ENCODE peak calls at places on chromosome 6, in six cellular contexts. B is activated T-cell treated with anti-CD3 and anti-CD28 coated beads for 4 hours; F is transverse colon; W is NCI-H1417; E is NCI-H748 treated with DMSO at 0.1 percent for 48 hours; Q is activated CD4-positive, CD25-positive, alpha-beta regulatory T cell. C is an unnamed sample.

GRCh38 chr6:131762984-131763383 is 44.8 kb upstream of the ENPP1 start:
- DNase-seq in B (no peak), F (no peak), W (no peak), E (no peak), Q (no peak), C (no peak)

GRCh38 chr6:150490586-150490985 is 109.1 kb upstream of the PLEKHG1 start:
- DNase-seq in B (no peak), F (no peak), W (no peak), E (no peak), Q (no peak), C (no peak)

GRCh38 chr6:22413681-22414305 is 117.0 kb upstream of the PRL start:
- DNase-seq in B (no peak), F (no peak), W (no peak), E (no peak), Q (no peak), C (no peak)

GRCh38 chr6:167763056-167763944 is 63.4 kb upstream of the AFDN start:
- DNase-seq in B (no peak), F (no peak), W (no peak), E (no peak), Q (no peak), C (no peak)

GRCh38 chr6:5084787-5085637 is at the start of gene PPP1R3G:
- DNase-seq in B (no peak), F (peak), W (peak), E (peak), Q (no peak), C (no peak)

GRCh38 chr6:30963641-30964040 is 19.9 kb upstream of the MUC21 start:
- DNase-seq in B (no peak), F (no peak), W (no peak), E (no peak), Q (no peak), C (no peak)

GRCh38 chr6:7707787-7708186 is 18.1 kb upstream of the BMP6 start:
- DNase-seq in B (no peak), F (no peak), W (no peak), E (no peak), Q (no peak), C (no peak)

GRCh38 chr6:131059486-131059885 is 3.6 kb downstream of the EPB41L2 start:
- DNase-seq in B (no peak), F (no peak), W (no peak), E (no peak), Q (no peak), C (no peak)

GRCh38 chr6:149140137-149140909 is 177.2 kb upstream of the TAB2 start:
- DNase-seq in B (no peak), F (no peak), W (no peak), E (no peak), Q (no peak), C (no peak)

GRCh38 chr6:52176550-52176949 is 9.6 kb upstream of the IL17A start:
- DNase-seq in B (no peak), F (no peak), W (peak), E (no peak), Q (no peak), C (peak)

GRCh38 chr6:11575408-11576033 is 38.0 kb downstream of the TMEM170B start:
- DNase-seq in B (peak), F (peak), W (peak), E (peak), Q (no peak), C (peak)

GRCh38 chr6:129730477-129731165 is 20.6 kb upstream of the ARHGAP18 start:
- DNase-seq in B (no peak), F (no peak), W (peak), E (no peak), Q (no peak), C (no peak)

GRCh38 chr6:109236140-109237081 is 141.1 kb downstream of the CEP57L1 start:
- DNase-seq in B (no peak), F (peak), W (peak), E (no peak), Q (no peak), C (no peak)

GRCh38 chr6:128295670-128296069 is 224.7 kb downstream of the PTPRK start:
- DNase-seq in B (no peak), F (no peak), W (no peak), E (no peak), Q (no peak), C (no peak)

GRCh38 chr6:142155895-142156757 is 9.1 kb downstream of the VTA1 start:
- DNase-seq in B (no peak), F (no peak), W (peak), E (peak), Q (no peak), C (no peak)

GRCh38 chr6:129638055-129639019 is 71.6 kb downstream of the ARHGAP18 start:
- DNase-seq in B (no peak), F (no peak), W (peak), E (peak), Q (no peak), C (no peak)

GRCh38 chr6:41545174-41545702 is 943 bp upstream of the FOXP4 start:
- DNase-seq in B (no peak), F (no peak), W (peak), E (no peak), Q (no peak), C (no peak)

GRCh38 chr6:136696238-136696637 is 96.0 kb downstream of the MAP3K5 start:
- DNase-seq in B (no peak), F (no peak), W (peak), E (no peak), Q (no peak), C (no peak)

GRCh38 chr6:35731736-35732532 is 4.9 kb upstream of the ARMC12 start:
- DNase-seq in B (peak), F (peak), W (peak), E (peak), Q (peak), C (peak)

GRCh38 chr6:18016133-18016532 is 28.7 kb upstream of the KIF13A start:
- DNase-seq in B (no peak), F (no peak), W (no peak), E (no peak), Q (no peak), C (no peak)

GRCh38 chr6:159727717-159728440 is 573 bp downstream of the WTAP start:
- DNase-seq in B (no peak), F (no peak), W (peak), E (no peak), Q (peak), C (peak)

C was measured in DMS79 treated with DMSO at 0.1 percent for 48 hours.